ENCODE peak calls at places on chromosomes 1 and 21, in seven cellular contexts. R, K, W, V, P, E and Y are unnamed samples.

GRCh38 chr21:30943920-30944319 is 62.5 kb upstream of the KRTAP11-1 start:
- DNase-seq in K (no peak), E (no peak), W (no peak), R (no peak), P (no peak), V (no peak), Y (no peak)

GRCh38 chr21:43603641-43604504 is 55.4 kb downstream of the HSF2BP start:
- DNase-seq in K (no peak), W (no peak), R (no peak), E (peak; percentile 67), V (no peak), P (no peak), Y (no peak)

GRCh38 chr21:42276526-42277154 is 38.6 kb downstream of the TFF3 start:
- DNase-seq in K (no peak), E (no peak), P (no peak), R (no peak), V (no peak), W (no peak), Y (no peak)

GRCh38 chr1:3236361-3236760 is 167.4 kb downstream of the PRDM16 start:
- DNase-seq in R (no peak), P (no peak), V (no peak), W (no peak), K (no peak), E (no peak), Y (no peak)

GRCh38 chr1:151311589-151312331 is 15.5 kb downstream of the PI4KB start:
- DNase-seq in V (peak; percentile 22), R (peak; percentile 86), P (peak; percentile 94), E (peak; percentile 100), W (no peak), K (no peak), Y (no peak)

GRCh38 chr1:7281821-7282220 is 489.3 kb upstream of the VAMP3 start:
- DNase-seq in K (no peak), R (no peak), P (no peak), E (peak; percentile 95), W (no peak), V (no peak), Y (no peak)

GRCh38 chr1:29736582-29737188 is 500.4 kb downstream of the PTPRU start:
- DNase-seq in W (no peak), K (peak; percentile 64), V (no peak), P (no peak), R (peak; percentile 31), E (peak; percentile 60), Y (peak; percentile 54)

GRCh38 chr1:58720680-58721079 is 20.8 kb upstream of the MYSM1 start:
- DNase-seq in W (no peak), K (no peak), V (no peak), P (no peak), E (peak; percentile 52), R (no peak), Y (no peak)

GRCh38 chr1:156706647-156707008 is 1.2 kb upstream of the CRABP2 start:
- DNase-seq in K (no peak), R (no peak), V (no peak), W (peak; percentile 76), P (peak; percentile 91), E (no peak), Y (peak; percentile 43)

GRCh38 chr1:204520834-204521709 is 4.9 kb downstream of the MDM4 start:
- DNase-seq in E (peak; percentile 90), P (no peak), R (no peak), V (peak; percentile 81), K (no peak), W (no peak), Y (no peak)

GRCh38 chr1:2946291-2946690 is 75.0 kb upstream of the ACTRT2 start:
- DNase-seq in E (no peak), W (peak; percentile 35), R (no peak), P (peak; percentile 34), V (no peak), K (no peak), Y (no peak)

GRCh38 chr21:26965567-26966359 is 1.1 kb downstream of the ADAMTS5 start:
- DNase-seq in K (peak; percentile 71), R (no peak), E (peak; percentile 12), V (no peak), P (peak; percentile 84), W (peak; percentile 77), Y (peak; percentile 40)

GRCh38 chr1:167418397-167418796 is 99.9 kb downstream of the CD247 start:
- DNase-seq in R (no peak), P (no peak), K (no peak), E (no peak), W (no peak), V (no peak), Y (no peak)

GRCh38 chr1:213931804-213932203 is 56.0 kb upstream of the PROX1 start:
- DNase-seq in K (no peak), P (no peak), V (no peak), R (no peak), E (no peak), W (no peak), Y (no peak)

GRCh38 chr1:26410706-26411623 is at the start of gene LIN28A:
- DNase-seq in V (no peak), R (no peak), E (no peak), K (peak; percentile 30), W (no peak), P (no peak), Y (no peak)

GRCh38 chr1:200869753-200870391 is 2.9 kb upstream of the GPR25 start:
- DNase-seq in R (no peak), P (peak; percentile 46), E (no peak), K (no peak), W (no peak), V (peak; percentile 60), Y (no peak)

GRCh38 chr1:202860744-202861419 is 28.1 kb downstream of the RABIF start:
- DNase-seq in W (peak; percentile 68), K (peak; percentile 66), R (peak; percentile 39), E (peak; percentile 33), P (peak; percentile 77), V (peak; percentile 28), Y (peak; percentile 62)

GRCh38 chr1:86423873-86424272 is at the start of gene CLCA2:
- DNase-seq in K (no peak), R (no peak), P (no peak), E (no peak), V (no peak), W (no peak), Y (no peak)

DNA sequence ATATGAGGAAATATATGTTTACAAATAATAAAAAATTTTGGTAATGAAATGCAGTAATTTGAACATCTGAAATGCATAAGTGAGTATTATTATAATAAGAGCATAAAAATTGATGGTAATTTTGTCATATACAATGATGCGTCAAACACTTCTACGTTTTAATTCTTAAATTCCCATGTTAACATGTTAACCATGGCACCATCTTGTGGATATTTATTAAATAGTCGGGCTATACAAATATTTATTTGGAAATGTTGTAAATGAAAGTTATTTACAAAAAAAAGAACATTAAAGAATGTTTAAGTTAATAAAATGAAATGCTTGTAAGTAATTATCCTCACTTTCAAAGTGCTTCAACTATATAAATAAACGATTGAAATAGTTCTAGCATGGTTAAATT is 57.2 kb upstream of the C1orf185 start:
- DNase-seq in V (no peak), R (peak; percentile 19), W (no peak), P (no peak), K (no peak), E (no peak), Y (no peak)
- TF ChIP-seq CTCF in V (no peak), R (no peak), W (peak; percentile 58), P (no peak), K (no peak), E (peak; percentile 32), Y (no peak)

DNA sequence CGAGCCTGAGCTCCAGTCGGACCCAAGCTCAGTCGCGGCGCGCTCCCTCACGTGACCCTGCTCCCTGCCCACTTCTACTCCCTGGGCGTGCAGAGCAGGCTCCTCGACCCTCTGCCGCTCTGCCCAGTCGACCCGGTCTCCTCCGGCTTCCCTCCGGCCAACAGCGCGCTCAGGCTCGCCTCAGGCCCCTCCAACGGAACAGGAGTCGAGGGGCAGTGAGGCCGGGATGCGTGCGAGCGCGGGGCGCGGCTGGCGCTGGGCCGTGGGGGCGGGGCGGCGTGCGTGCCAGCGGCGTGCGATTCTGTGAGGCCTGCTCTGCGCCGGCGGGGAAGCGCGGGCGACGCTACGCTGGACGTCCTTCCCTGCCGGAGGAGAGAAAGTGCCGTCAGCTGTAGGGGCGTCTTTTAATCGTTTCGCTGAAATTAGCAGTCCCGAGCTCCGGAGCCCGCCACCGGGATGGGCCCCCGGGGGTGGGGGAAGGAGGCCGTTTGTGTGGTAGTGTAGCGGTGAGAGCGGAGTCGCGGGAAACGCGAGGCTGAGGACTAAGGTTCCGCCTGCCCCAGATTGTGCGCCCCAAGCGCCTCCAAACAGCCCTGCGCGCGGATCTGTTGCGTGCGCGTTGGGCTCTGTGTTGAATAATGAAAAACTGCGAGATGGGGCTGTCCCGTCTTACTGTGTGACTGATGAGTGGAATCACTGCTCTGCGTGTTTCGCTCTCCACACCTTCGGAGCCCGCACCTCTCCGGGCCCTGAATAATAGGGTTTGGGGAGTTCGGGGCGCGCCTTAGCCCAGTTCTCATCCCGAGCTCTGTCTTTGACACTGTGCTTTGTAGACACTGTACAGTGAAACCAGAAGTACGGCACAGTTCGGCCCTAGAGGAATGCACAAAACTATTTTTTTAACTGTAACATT is at the start of gene ACBD6:
- DNase-seq in K (peak; percentile 78), W (peak; percentile 91), E (peak; percentile 83), V (peak; percentile 82), P (peak; percentile 92), R (peak; percentile 93), Y (peak; percentile 88)
- TF ChIP-seq CTCF in K (peak; percentile 27), W (peak; percentile 22), E (no peak), V (no peak), P (no peak), R (peak; percentile 15), Y (no peak)

DNA sequence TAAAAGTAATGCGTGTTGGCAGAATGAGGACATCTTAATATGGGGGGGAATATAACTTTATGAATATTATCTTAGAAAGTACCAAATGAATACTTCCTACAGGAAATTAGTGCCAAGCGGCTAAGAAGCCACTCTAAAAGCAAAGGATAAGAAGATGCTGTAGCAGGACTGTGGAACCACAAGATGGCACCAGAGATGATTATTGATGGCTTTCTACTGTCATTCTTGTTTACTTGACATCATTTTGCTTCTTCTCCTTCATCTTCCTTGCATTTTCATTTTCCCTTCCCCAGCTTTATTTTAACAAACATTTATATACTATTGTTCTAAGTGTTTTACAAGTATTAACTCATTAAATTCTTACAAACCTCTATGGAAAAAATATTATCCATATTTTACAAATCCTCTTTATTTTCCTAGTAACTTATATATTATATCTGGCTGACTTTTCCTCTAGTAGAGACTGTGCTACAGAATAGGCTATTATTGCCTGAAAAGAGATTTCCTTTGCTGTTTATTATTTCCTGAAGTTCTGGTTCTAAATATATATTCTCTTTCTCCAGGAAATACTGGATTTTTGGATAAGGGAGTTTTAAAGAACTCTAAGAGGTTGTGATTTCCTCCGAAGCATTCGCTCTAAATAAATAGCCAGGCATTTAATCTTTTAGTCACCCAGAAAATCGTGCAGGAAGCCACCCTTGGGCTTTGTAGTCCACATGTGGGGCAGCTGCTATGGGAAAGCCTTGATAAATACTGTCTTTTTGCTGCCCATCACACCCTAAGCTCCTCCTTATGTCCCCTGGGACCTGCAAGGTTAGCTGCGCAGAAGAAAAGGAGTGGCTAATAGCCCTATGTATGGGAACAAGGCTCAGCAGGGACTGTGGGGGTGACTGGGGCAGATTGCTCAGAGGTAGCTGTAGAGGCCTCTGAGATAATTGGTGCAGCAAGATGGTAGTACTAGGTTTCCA is 69.8 kb downstream of the TPR start:
- DNase-seq in V (no peak), K (no peak), R (peak; percentile 79), P (no peak), W (no peak), E (peak; percentile 13), Y (no peak)
- TF ChIP-seq CTCF in V (peak; percentile 17), K (peak; percentile 33), R (peak; percentile 33), P (no peak), W (peak; percentile 53), E (peak; percentile 42), Y (no peak)

DNA sequence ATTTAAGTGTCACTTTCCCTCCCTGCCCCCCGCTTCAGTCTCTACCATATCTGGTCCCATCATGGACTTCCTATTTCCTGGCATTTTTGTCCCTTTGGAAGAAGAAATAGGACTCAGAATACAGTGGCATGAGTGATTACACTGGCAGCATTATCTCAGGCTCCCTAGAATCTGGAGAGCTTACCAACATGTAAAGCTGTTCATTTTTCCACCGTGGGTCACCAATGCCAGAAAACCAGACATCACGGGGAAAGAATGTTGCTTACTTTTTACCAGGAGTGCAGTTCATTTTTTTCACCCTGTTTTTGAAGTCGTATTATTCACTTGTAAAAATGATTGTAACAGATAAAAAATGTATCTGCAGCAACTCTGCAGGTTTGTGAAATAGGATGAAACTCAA is 44.8 kb downstream of the BACH1 start:
- DNase-seq in R (peak; percentile 72), E (peak; percentile 94), P (no peak), K (no peak), V (no peak), W (no peak), Y (no peak)
- TF ChIP-seq CTCF in R (no peak), E (no peak), P (no peak), K (no peak), V (no peak), W (no peak), Y (no peak)